ENCODE peak calls at places on chromosomes 6 and 20, in five cellular contexts. One of them, this sample, is unnamed.

GRCh38 chr6:2733324-2733723 is 17.4 kb downstream of the MYLK4 start:
- DNase-seq in substantia nigra: no peak
- DNase-seq in lower lobe of right lung: peak
- DNase-seq in ovary: no peak
- DNase-seq in stomach: peak
- DNase-seq in this sample: no peak

GRCh38 chr6:125918230-125918629 is 38.3 kb upstream of the HINT3 start:
- DNase-seq in substantia nigra: no peak
- DNase-seq in stomach: no peak
- DNase-seq in ovary: no peak
- DNase-seq in lower lobe of right lung: no peak
- DNase-seq in this sample: no peak

GRCh38 chr6:13614126-13614925 is 809 bp upstream of the NOL7 start:
- DNase-seq in lower lobe of right lung: peak
- DNase-seq in stomach: peak
- DNase-seq in ovary: no peak
- DNase-seq in substantia nigra: no peak
- DNase-seq in this sample: peak

GRCh38 chr20:54549523-54550326 is 74.3 kb downstream of the DOK5 start:
- DNase-seq in substantia nigra: no peak
- DNase-seq in lower lobe of right lung: no peak
- DNase-seq in stomach: no peak
- DNase-seq in ovary: no peak
- DNase-seq in this sample: no peak

GRCh38 chr6:56259682-56260081 is 12.3 kb upstream of the COL21A1 start:
- DNase-seq in lower lobe of right lung: no peak
- DNase-seq in stomach: no peak
- DNase-seq in substantia nigra: no peak
- DNase-seq in ovary: no peak
- DNase-seq in this sample: no peak

GRCh38 chr20:35888659-35889058 is 65.6 kb downstream of the SCAND1 start:
- DNase-seq in substantia nigra: no peak
- DNase-seq in lower lobe of right lung: no peak
- DNase-seq in stomach: no peak
- DNase-seq in ovary: no peak
- DNase-seq in this sample: no peak

GRCh38 chr6:36444470-36444869 is 1.7 kb downstream of the KCTD20 start:
- DNase-seq in stomach: no peak
- DNase-seq in lower lobe of right lung: no peak
- DNase-seq in ovary: no peak
- DNase-seq in substantia nigra: no peak
- DNase-seq in this sample: no peak

GRCh38 chr20:50366270-50367103 is 143.7 kb upstream of the PTPN1 start:
- DNase-seq in substantia nigra: no peak
- DNase-seq in stomach: peak
- DNase-seq in ovary: peak
- DNase-seq in lower lobe of right lung: peak
- DNase-seq in this sample: no peak

GRCh38 chr6:44667668-44668390 is 280.3 kb downstream of the CDC5L start:
- DNase-seq in substantia nigra: no peak
- DNase-seq in lower lobe of right lung: no peak
- DNase-seq in stomach: peak
- DNase-seq in ovary: no peak
- DNase-seq in this sample: no peak

GRCh38 chr20:50750145-50750671 is 18.8 kb downstream of the PARD6B start:
- DNase-seq in substantia nigra: no peak
- DNase-seq in lower lobe of right lung: no peak
- DNase-seq in ovary: no peak
- DNase-seq in stomach: no peak
- DNase-seq in this sample: no peak

GRCh38 chr6:48068326-48069191 is 42.4 kb downstream of the PTCHD4 start:
- DNase-seq in lower lobe of right lung: no peak
- DNase-seq in ovary: no peak
- DNase-seq in stomach: no peak
- DNase-seq in substantia nigra: no peak
- DNase-seq in this sample: peak

GRCh38 chr20:52601295-52601971 is 370.7 kb upstream of the TSHZ2 start:
- DNase-seq in lower lobe of right lung: no peak
- DNase-seq in stomach: no peak
- DNase-seq in substantia nigra: no peak
- DNase-seq in ovary: no peak
- DNase-seq in this sample: no peak

GRCh38 chr6:165599596-165600487 is 63.2 kb downstream of the PDE10A start:
- DNase-seq in lower lobe of right lung: no peak
- DNase-seq in stomach: no peak
- DNase-seq in ovary: no peak
- DNase-seq in substantia nigra: peak
- DNase-seq in this sample: no peak

GRCh38 chr6:317452-318144 is 25.3 kb downstream of the DUSP22 start:
- DNase-seq in stomach: no peak
- DNase-seq in ovary: no peak
- DNase-seq in substantia nigra: no peak
- DNase-seq in lower lobe of right lung: no peak
- DNase-seq in this sample: no peak

GRCh38 chr20:62764156-62764935 is 31.9 kb upstream of the MRGBP start:
- DNase-seq in substantia nigra: no peak
- DNase-seq in ovary: no peak
- DNase-seq in lower lobe of right lung: peak
- DNase-seq in stomach: no peak
- DNase-seq in this sample: no peak

GRCh38 chr6:107843400-107843799 is 19.3 kb upstream of the SCML4 start:
- DNase-seq in ovary: no peak
- DNase-seq in substantia nigra: no peak
- DNase-seq in stomach: no peak
- DNase-seq in lower lobe of right lung: no peak
- DNase-seq in this sample: no peak

GRCh38 chr6:99611148-99611547 is 4.5 kb downstream of the PRDM13 start:
- DNase-seq in stomach: no peak
- DNase-seq in lower lobe of right lung: no peak
- DNase-seq in substantia nigra: no peak
- DNase-seq in ovary: no peak
- DNase-seq in this sample: no peak

GRCh38 chr6:34475167-34476047 is 9.5 kb downstream of the PACSIN1 start:
- DNase-seq in ovary: no peak
- DNase-seq in stomach: no peak
- DNase-seq in substantia nigra: no peak
- DNase-seq in lower lobe of right lung: no peak
- DNase-seq in this sample: no peak

DNA sequence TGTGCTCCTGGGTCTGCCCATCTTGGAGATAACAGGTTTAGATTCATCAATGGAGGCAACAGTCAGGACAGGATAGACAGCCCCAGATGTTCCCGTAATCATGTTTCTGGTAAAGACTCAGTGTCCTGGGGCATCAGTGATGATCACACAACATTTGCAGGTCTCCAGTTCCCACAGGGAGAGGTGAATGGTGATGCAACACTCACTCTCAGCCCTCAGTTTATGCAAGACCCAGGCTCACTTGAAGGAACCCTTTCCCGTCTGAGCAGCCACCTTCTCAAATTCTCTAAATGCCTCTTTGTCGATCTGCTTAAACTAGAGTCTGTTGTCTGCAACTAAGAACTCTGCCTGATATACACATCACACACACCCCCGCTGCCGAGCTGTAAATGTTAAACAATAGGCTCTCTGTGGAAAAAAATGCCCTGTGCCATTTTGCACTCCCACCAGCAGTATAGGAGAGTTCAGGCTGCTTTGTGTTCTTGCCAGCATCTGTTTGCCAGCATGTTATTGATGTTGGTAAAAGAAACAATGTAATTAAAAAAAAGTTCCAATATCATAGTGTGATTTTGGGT is 30.1 kb upstream of the SCP2D1 start:
- DNase-seq in stomach: no peak
- DNase-seq in substantia nigra: no peak
- DNase-seq in lower lobe of right lung: no peak
- DNase-seq in ovary: no peak
- DNase-seq in this sample: no peak
- H3K27ac ChIP-seq in stomach: no peak
- H3K27ac ChIP-seq in substantia nigra: no peak
- H3K27ac ChIP-seq in lower lobe of right lung: no peak
- H3K27ac ChIP-seq in ovary: no peak
- H3K27ac ChIP-seq in this sample: no peak

DNA sequence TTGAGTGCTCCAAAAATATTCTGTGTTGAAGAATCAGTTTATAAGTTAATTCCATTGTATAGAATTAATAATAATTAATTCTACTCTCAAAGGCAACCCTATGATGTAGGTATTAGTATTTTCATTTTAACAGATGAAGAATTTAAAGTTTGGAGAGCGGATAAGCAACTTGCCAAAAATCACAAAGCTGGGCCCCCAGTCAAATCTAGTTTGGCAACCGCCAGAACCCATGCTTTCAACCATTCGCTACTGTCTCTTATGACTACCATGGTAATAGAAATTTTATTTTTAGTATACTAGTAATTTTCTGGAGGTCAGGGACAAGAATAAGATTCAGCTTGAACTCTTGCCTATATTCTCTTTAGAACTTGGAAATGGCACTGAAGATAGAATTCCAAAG is 229.8 kb downstream of the IBTK start:
- DNase-seq in ovary: no peak
- DNase-seq in lower lobe of right lung: no peak
- DNase-seq in substantia nigra: no peak
- DNase-seq in stomach: no peak
- DNase-seq in this sample: no peak
- H3K27ac ChIP-seq in ovary: no peak
- H3K27ac ChIP-seq in lower lobe of right lung: no peak
- H3K27ac ChIP-seq in substantia nigra: no peak
- H3K27ac ChIP-seq in stomach: no peak
- H3K27ac ChIP-seq in this sample: no peak

GRCh38 chr20:38167851-38168760 is 3.0 kb upstream of the TGM2 start:
- DNase-seq in ovary: no peak
- DNase-seq in lower lobe of right lung: peak
- DNase-seq in stomach: peak
- DNase-seq in substantia nigra: no peak
- DNase-seq in this sample: no peak
- H3K27ac ChIP-seq in ovary: no peak
- H3K27ac ChIP-seq in lower lobe of right lung: peak
- H3K27ac ChIP-seq in stomach: peak
- H3K27ac ChIP-seq in substantia nigra: no peak
- H3K27ac ChIP-seq in this sample: no peak

GRCh38 chr20:37295001-37295400 is 5.5 kb downstream of the MANBAL start:
- DNase-seq in stomach: no peak
- DNase-seq in ovary: no peak
- DNase-seq in substantia nigra: no peak
- DNase-seq in lower lobe of right lung: no peak
- DNase-seq in this sample: no peak

GRCh38 chr20:37295595-37295994 is 6.1 kb downstream of the MANBAL start:
- DNase-seq in lower lobe of right lung: no peak
- DNase-seq in stomach: no peak
- DNase-seq in ovary: no peak
- DNase-seq in substantia nigra: no peak
- DNase-seq in this sample: no peak

GRCh38 chr20:37296371-37296770 is 6.9 kb downstream of the MANBAL start:
- DNase-seq in stomach: no peak
- DNase-seq in ovary: no peak
- DNase-seq in substantia nigra: no peak
- DNase-seq in lower lobe of right lung: no peak
- DNase-seq in this sample: no peak

GRCh38 chr20:37298190-37298939 is 8.9 kb downstream of the MANBAL start:
- DNase-seq in lower lobe of right lung: no peak
- DNase-seq in ovary: no peak
- DNase-seq in substantia nigra: no peak
- DNase-seq in stomach: peak
- DNase-seq in this sample: no peak

GRCh38 chr20:37297066-37297736 is 7.7 kb downstream of the MANBAL start:
- DNase-seq in substantia nigra: no peak
- DNase-seq in ovary: peak
- DNase-seq in stomach: no peak
- DNase-seq in lower lobe of right lung: no peak
- DNase-seq in this sample: no peak
- H3K27ac ChIP-seq in substantia nigra: no peak
- H3K27ac ChIP-seq in ovary: peak
- H3K27ac ChIP-seq in stomach: peak
- H3K27ac ChIP-seq in lower lobe of right lung: no peak
- H3K27ac ChIP-seq in this sample: no peak

DNA sequence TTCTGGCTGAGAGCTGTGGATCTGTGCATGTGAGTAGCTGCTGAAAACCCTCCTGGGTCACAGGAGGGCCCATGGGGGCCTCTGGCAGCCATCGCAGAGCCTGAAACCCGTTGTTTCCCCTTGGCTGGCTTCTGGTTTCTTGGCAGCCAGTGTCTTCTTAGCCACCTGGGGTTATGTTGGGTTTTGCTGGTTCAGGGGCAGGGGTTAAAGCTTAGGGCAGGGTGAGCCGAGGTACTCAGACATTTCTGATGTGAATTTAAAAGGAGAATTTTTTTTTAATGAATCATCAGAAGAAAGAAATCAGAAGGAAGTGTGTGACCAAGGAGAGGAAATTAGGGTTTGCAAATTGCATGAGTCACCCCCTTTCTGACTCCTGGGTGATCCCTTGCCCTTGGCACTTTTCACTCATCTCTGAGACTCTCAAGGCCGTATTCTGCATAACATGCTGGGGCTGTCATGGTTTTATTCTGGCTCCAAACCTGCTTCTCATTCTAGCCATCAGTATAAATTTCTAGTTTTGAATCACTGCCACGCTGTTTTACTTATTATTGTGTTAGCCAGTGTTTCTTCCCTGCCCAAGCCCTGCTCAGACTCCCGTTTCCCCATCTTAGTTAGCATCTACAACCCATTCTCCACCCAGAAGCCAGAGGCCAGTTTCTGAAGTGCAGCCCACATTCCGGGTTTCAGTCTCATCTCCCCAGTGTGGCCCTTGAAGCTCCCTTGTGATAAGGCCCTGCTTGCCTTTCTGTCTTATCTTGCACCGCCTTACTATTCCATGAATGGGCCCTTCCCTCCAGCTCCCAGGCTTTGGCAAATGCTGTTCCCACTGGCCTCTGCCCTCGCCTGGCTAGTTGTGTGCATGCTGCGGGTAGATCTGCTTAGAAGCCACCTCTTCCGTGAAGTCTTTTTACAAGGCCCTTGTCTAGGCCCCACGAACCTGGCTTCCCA is 40.9 kb downstream of the TOX2 start:
- DNase-seq in substantia nigra: no peak
- DNase-seq in ovary: peak
- DNase-seq in lower lobe of right lung: no peak
- DNase-seq in stomach: no peak
- DNase-seq in this sample: no peak
- H3K27ac ChIP-seq in substantia nigra: no peak
- H3K27ac ChIP-seq in ovary: no peak
- H3K27ac ChIP-seq in lower lobe of right lung: peak
- H3K27ac ChIP-seq in stomach: peak
- H3K27ac ChIP-seq in this sample: no peak

GRCh38 chr6:164063346-164063745 is 648.8 kb downstream of the QKI start:
- DNase-seq in ovary: no peak
- DNase-seq in substantia nigra: no peak
- DNase-seq in lower lobe of right lung: no peak
- DNase-seq in stomach: no peak
- DNase-seq in this sample: no peak
- H3K27ac ChIP-seq in ovary: no peak
- H3K27ac ChIP-seq in substantia nigra: no peak
- H3K27ac ChIP-seq in lower lobe of right lung: no peak
- H3K27ac ChIP-seq in stomach: no peak
- H3K27ac ChIP-seq in this sample: no peak

This sample was measured in caudate nucleus.